ENCODE peak calls at places on chromosomes 3 and 15, in four cellular contexts. A is tibial nerve, Q is K562, T is suprapubic skin. Z is an unnamed sample.

GRCh38 chr15:68817304-68818087 is 3.2 kb downstream of the ANP32A start:
- DNase-seq in A (peak), Q (peak), T (no peak), Z (no peak)

GRCh38 chr3:47427866-47428265 is 47.0 kb downstream of the PTPN23 start:
- DNase-seq in A (no peak), Q (no peak), T (no peak), Z (no peak)

GRCh38 chr3:45873638-45874037 is 12.7 kb upstream of the CCR9 start:
- DNase-seq in A (no peak), Q (no peak), T (no peak), Z (no peak)

GRCh38 chr15:69627548-69628158 is 175.0 kb downstream of the RPLP1 start:
- DNase-seq in A (no peak), Q (no peak), T (no peak), Z (no peak)

GRCh38 chr3:132790806-132791205 is 68.6 kb upstream of the NPHP3 start:
- DNase-seq in A (no peak), Q (no peak), T (no peak), Z (no peak)

GRCh38 chr3:153163349-153164008 is 1.5 kb downstream of the RAP2B start:
- DNase-seq in A (peak), Q (peak), T (no peak), Z (no peak)

GRCh38 chr15:36645106-36645505 is 65.7 kb downstream of the CDIN1 start:
- DNase-seq in A (no peak), Q (no peak), T (no peak), Z (no peak)

GRCh38 chr3:128549283-128550112 is 56.5 kb upstream of the GATA2 start:
- DNase-seq in A (no peak), Q (peak), T (peak), Z (peak)

GRCh38 chr15:101775136-101775535 is 28.2 kb upstream of the OR4F6 start:
- DNase-seq in A (no peak), Q (no peak), T (no peak), Z (no peak)

GRCh38 chr3:18338827-18339226 is 86.3 kb downstream of the SATB1 start:
- DNase-seq in A (no peak), Q (no peak), T (no peak), Z (no peak)

GRCh38 chr15:99059010-99059981 is 45.6 kb upstream of the SYNM start:
- DNase-seq in A (peak), Q (peak), T (peak), Z (peak)

GRCh38 chr3:27681249-27681748 is 40.8 kb downstream of the EOMES start:
- DNase-seq in A (peak), Q (peak), T (no peak), Z (no peak)

GRCh38 chr3:38985581-38985980 is 66.2 kb downstream of the SCN11A start:
- DNase-seq in A (no peak), Q (no peak), T (no peak), Z (no peak)

GRCh38 chr3:143016321-143016972 is 15.1 kb downstream of the U2SURP start:
- DNase-seq in A (no peak), Q (no peak), T (no peak), Z (no peak)

GRCh38 chr3:186670148-186670547 is 4.3 kb downstream of the HRG start:
- DNase-seq in A (no peak), Q (no peak), T (no peak), Z (no peak)

GRCh38 chr3:99842826-99843589 is 25.3 kb downstream of the CMSS1 start:
- DNase-seq in A (no peak), Q (peak), T (no peak), Z (no peak)

GRCh38 chr3:138673641-138674040 is 65.1 kb downstream of the FAIM start:
- DNase-seq in A (no peak), Q (peak), T (no peak), Z (no peak)

GRCh38 chr15:33242165-33242564 is 47.7 kb upstream of the FMN1 start:
- DNase-seq in A (no peak), Q (no peak), T (no peak), Z (no peak)

GRCh38 chr15:73959012-73959581 is 32.8 kb downstream of the LOXL1 start:
- DNase-seq in A (no peak), Q (no peak), T (no peak), Z (no peak)

GRCh38 chr15:90680371-90680935 is 36.7 kb upstream of the BLM start:
- DNase-seq in A (peak), Q (no peak), T (no peak), Z (no peak)

GRCh38 chr15:75508741-75509532 is 57.4 kb upstream of the SIN3A start:
- DNase-seq in A (peak), Q (peak), T (no peak), Z (no peak)

GRCh38 chr15:61521961-61522360 is 292.9 kb upstream of the RORA start:
- DNase-seq in A (no peak), Q (no peak), T (no peak), Z (no peak)

GRCh38 chr15:23869391-23869790 is 182.3 kb upstream of the NDN start:
- DNase-seq in A (no peak), Q (peak), T (no peak), Z (no peak)

GRCh38 chr3:53230041-53230621 is 25.7 kb downstream of the TKT start:
- DNase-seq in A (no peak), Q (no peak), T (no peak), Z (no peak)

GRCh38 chr3:57910988-57911387 is 97.2 kb upstream of the FLNB start:
- DNase-seq in A (no peak), Q (no peak), T (no peak), Z (no peak)

GRCh38 chr3:153925826-153926514 is 195.2 kb upstream of the ARHGEF26 start:
- DNase-seq in A (no peak), Q (no peak), T (no peak), Z (no peak)

GRCh38 chr3:29514170-29514569 is 233.3 kb downstream of the RBMS3 start:
- DNase-seq in A (no peak), Q (no peak), T (no peak), Z (no peak)

GRCh38 chr3:29513236-29513635 is 232.4 kb downstream of the RBMS3 start:
- DNase-seq in A (no peak), Q (no peak), T (no peak), Z (no peak)

GRCh38 chr3:29515451-29515850 is 234.6 kb downstream of the RBMS3 start:
- DNase-seq in A (no peak), Q (no peak), T (no peak), Z (no peak)

GRCh38 chr3:29516164-29516563 is 235.3 kb downstream of the RBMS3 start:
- DNase-seq in A (no peak), Q (no peak), T (no peak), Z (no peak)

DNA sequence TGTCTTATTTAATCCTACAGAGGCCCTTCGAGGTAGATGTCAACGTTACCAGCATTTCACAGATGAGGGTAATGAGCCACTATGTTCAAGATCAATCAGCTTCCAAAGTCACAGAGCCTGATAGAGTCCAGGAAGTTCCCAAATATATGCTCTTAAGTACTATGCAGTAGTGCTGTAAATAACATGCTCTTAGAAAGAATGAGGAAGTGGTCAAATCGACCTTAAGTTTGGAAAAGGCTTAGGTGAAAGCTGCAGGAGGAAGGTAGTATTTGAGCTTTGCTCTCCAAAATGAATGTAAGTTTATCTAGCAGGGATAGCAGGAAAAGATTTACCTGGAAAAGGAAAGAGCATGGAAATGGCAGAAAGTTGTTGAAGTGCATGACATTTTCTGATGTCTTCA is 234.0 kb downstream of the RBMS3 start:
- DNase-seq in A (no peak), Q (no peak), T (no peak), Z (no peak)
- TF ChIP-seq EP300 in A (no peak), Q (no peak), T (no peak), Z (no peak)

DNA sequence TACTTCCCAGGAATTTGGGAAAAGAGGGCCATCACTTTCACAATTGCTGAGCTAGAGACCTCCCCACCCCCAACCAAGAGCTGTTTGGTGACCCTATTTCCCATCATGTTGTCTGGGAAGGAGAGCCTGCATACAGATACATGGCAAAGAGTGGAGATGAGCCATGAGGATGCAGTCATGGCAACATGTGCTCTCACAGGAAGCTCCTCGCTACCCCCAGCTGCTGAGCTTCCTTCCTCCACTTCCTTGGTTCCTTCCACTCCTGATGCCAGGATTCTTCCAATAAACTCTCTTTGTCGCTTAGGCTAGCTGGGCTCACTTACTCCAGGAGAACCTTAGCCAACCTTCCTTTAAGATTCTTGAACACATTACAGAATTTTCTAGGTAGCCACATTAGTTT is 48.3 kb upstream of the MUC13 start:
- DNase-seq in A (no peak), Q (no peak), T (no peak), Z (no peak)
- TF ChIP-seq EP300 in A (no peak), Q (no peak), T (no peak), Z (no peak)

GRCh38 chr3:178384302-178384939 is 151.8 kb upstream of the KCNMB2 start:
- DNase-seq in A (no peak), Q (peak), T (no peak), Z (no peak)
- TF ChIP-seq EP300 in A (no peak), Q (no peak), T (no peak), Z (no peak)

GRCh38 chr3:177367783-177368182 is 170.5 kb upstream of the TBL1XR1 start:
- DNase-seq in A (no peak), Q (no peak), T (no peak), Z (no peak)
- TF ChIP-seq EP300 in A (no peak), Q (no peak), T (no peak), Z (no peak)

DNA sequence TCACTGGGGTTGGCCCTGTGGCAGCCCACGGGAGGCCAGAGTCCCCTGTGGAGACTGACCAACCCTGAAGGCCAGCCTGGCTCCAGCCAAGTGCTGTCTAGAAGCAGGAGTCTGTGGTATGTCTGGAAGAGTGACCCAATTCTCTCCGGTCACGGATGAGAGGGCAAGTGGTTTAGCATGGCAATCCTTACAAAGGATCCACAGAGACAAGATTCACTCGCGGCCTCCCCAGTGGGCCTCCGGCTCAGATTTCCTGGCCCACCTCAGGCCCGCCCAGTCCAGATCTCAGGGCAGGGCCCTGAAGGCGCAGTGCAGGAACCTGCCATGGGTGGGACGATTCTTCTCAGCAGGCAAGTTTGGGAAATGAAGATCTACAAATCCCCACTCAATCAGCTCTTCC is 5.0 kb upstream of the BCL2L10 start:
- DNase-seq in A (no peak), Q (no peak), T (no peak), Z (no peak)
- TF ChIP-seq EP300 in A (no peak), Q (no peak), T (no peak), Z (no peak)

GRCh38 chr3:11410564-11410963 is 138.4 kb downstream of the ATG7 start:
- DNase-seq in A (no peak), Q (no peak), T (no peak), Z (no peak)
- TF ChIP-seq EP300 in A (no peak), Q (no peak), T (no peak), Z (no peak)

DNA sequence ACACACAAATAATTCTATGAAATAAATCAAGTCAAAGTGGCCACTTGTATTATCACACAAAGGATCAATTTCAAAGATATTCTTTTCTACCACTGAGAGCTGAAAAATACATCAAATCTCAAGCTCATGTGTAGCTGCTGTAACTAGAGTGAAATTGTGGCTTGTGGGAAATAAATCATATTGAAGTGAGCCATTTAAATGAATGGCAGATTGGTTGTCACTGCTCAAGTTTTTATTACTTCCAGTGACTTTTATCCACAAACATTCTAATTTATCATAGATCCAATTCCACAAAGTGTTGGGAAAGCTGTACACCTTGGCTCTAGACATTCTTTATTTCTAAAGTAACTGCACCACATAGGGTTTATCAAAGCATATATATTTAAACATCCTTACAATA is 285.4 kb downstream of the CNTN3 start:
- DNase-seq in A (no peak), Q (no peak), T (no peak), Z (no peak)
- TF ChIP-seq EP300 in A (no peak), Q (no peak), T (no peak), Z (no peak)